ENCODE peak calls at places on chromosomes 3 and 15, in eight cellular contexts. X, Z, A, C, Q, E, N and H are unnamed samples.

GRCh38 chr15:48800811-48801460 is 9.9 kb downstream of the CEP152 start:
- DNase-seq in A (no peak), C (no peak), E (no peak), Z (no peak), Q (peak), X (no peak), N (no peak), H (peak)

GRCh38 chr15:43492266-43492665 is 690 bp downstream of the TP53BP1 start:
- DNase-seq in X (no peak), Q (no peak), Z (no peak), E (no peak), C (no peak), N (peak), A (no peak), H (no peak)

GRCh38 chr3:128435561-128435960 is 31.1 kb downstream of the DNAJB8 start:
- DNase-seq in C (no peak), A (no peak), E (no peak), Q (no peak), Z (peak), N (no peak), X (no peak), H (no peak)

GRCh38 chr15:94592495-94592894 is 361.1 kb downstream of the MCTP2 start:
- DNase-seq in A (no peak), C (no peak), Z (no peak), Q (peak), X (no peak), N (no peak), E (no peak), H (no peak)

GRCh38 chr3:27357665-27358258 is 11.4 kb downstream of the NEK10 start:
- DNase-seq in N (peak), C (no peak), X (peak), A (peak), Z (peak), Q (peak), E (peak), H (peak)

GRCh38 chr15:60720493-60721231 is 241.7 kb upstream of the ICE2 start:
- DNase-seq in Q (no peak), C (no peak), E (no peak), N (peak), A (peak), X (no peak), Z (no peak), H (no peak)

GRCh38 chr3:159798951-159799350 is 189.7 kb upstream of the IL12A start:
- DNase-seq in Z (peak), A (no peak), Q (no peak), N (no peak), C (peak), E (no peak), X (no peak), H (no peak)

GRCh38 chr15:100862162-100862561 is 17.5 kb upstream of the ALDH1A3 start:
- DNase-seq in C (no peak), E (no peak), A (no peak), N (no peak), X (no peak), Q (no peak), Z (no peak), H (no peak)

GRCh38 chr3:34364345-34364744 is 565.9 kb downstream of the PDCD6IP start:
- DNase-seq in E (no peak), C (no peak), X (no peak), Z (peak), A (no peak), Q (no peak), N (no peak), H (no peak)

GRCh38 chr15:52576692-52577091 is 7.9 kb upstream of the ARPP19 start:
- DNase-seq in C (no peak), Q (no peak), N (no peak), E (no peak), Z (no peak), A (no peak), X (no peak), H (no peak)

GRCh38 chr3:158791259-158791920 is 10.5 kb upstream of the MFSD1 start:
- DNase-seq in Z (no peak), A (peak), E (no peak), N (peak), X (peak), Q (peak), C (no peak), H (peak)

GRCh38 chr15:101049856-101050646 is 130.9 kb downstream of the LRRK1 start:
- DNase-seq in Q (no peak), N (no peak), A (no peak), C (no peak), Z (peak), X (no peak), E (no peak), H (no peak)

GRCh38 chr3:187305881-187306280 is 14.3 kb upstream of the MASP1 start:
- DNase-seq in Q (no peak), C (no peak), E (no peak), N (no peak), A (no peak), X (no peak), Z (no peak), H (no peak)

GRCh38 chr3:17623464-17623863 is 119.0 kb downstream of the TBC1D5 start:
- DNase-seq in E (no peak), X (no peak), Q (no peak), C (no peak), Z (no peak), N (no peak), A (no peak), H (no peak)

GRCh38 chr3:188631291-188632010 is 477.5 kb downstream of the LPP start:
- DNase-seq in Z (no peak), X (peak), E (peak), Q (no peak), A (no peak), C (no peak), N (no peak), H (no peak)

GRCh38 chr3:195154111-195154791 is 116.7 kb downstream of the XXYLT1 start:
- DNase-seq in N (no peak), Z (no peak), C (no peak), Q (peak), X (peak), E (no peak), A (no peak), H (peak)

GRCh38 chr3:100210777-100211145 is 50.0 kb upstream of the TBC1D23 start:
- DNase-seq in C (no peak), Q (no peak), E (no peak), A (no peak), N (no peak), Z (no peak), X (peak), H (peak)

GRCh38 chr3:187943677-187944390 is 198.6 kb upstream of the BCL6 start:
- DNase-seq in A (no peak), Z (no peak), Q (no peak), C (no peak), X (no peak), N (peak), E (no peak), H (no peak)

GRCh38 chr3:53255360-53255774 is 455 bp downstream of the TKT start:
- DNase-seq in X (peak), C (no peak), Z (no peak), Q (no peak), A (peak), N (peak), E (no peak), H (peak)

GRCh38 chr3:12451960-12452359 is 32.3 kb upstream of the TSEN2 start:
- DNase-seq in E (no peak), X (no peak), C (no peak), N (no peak), Q (no peak), A (no peak), Z (no peak), H (no peak)